ENCODE peak calls at places on chromosomes 6 and 20, in ten cellular contexts. L is RWPE1; B is cardiac septum; A is activated naive CD4-positive, alpha-beta T cell; R is GF-D8; D is pancreas; U is nucleus accumbens; P is A549; S is lower leg skin; X is MV-4-11. G is an unnamed sample.

GRCh38 chr6:148745926-148746325 is 904 bp upstream of the UST start:
- DNase-seq in L (no peak), B (no peak), A (no peak), R (no peak), D (no peak), U (no peak), P (no peak), S (no peak), X (no peak), G (peak)

GRCh38 chr20:57567471-57568079 is 6.7 kb downstream of the PCK1 start:
- DNase-seq in L (no peak), B (no peak), A (no peak), R (no peak), D (no peak), U (no peak), P (no peak), S (no peak), X (no peak), G (no peak)

GRCh38 chr6:150898390-150899170 is 33.1 kb downstream of the MTHFD1L start:
- DNase-seq in L (no peak), B (no peak), A (no peak), R (no peak), D (no peak), U (no peak), P (peak), S (no peak), X (peak), G (no peak)

GRCh38 chr6:119856136-119856535 is 506.6 kb upstream of the MAN1A1 start:
- DNase-seq in L (peak), B (no peak), A (no peak), R (no peak), D (no peak), U (no peak), P (no peak), S (no peak), X (peak), G (peak)

GRCh38 chr6:29424168-29424567 is 9.4 kb downstream of the OR12D1 start:
- DNase-seq in L (no peak), B (no peak), A (no peak), R (no peak), D (no peak), U (no peak), P (no peak), S (no peak), X (no peak), G (no peak)

GRCh38 chr6:109998159-109998785 is 20.2 kb downstream of the GPR6 start:
- DNase-seq in L (no peak), B (no peak), A (no peak), R (no peak), D (no peak), U (no peak), P (no peak), S (no peak), X (no peak), G (no peak)

GRCh38 chr6:122445274-122445673 is 26.3 kb downstream of the SERINC1 start:
- DNase-seq in L (no peak), B (no peak), A (no peak), R (no peak), D (no peak), U (no peak), P (no peak), S (no peak), X (no peak), G (no peak)

GRCh38 chr6:118353564-118353963 is 194.5 kb upstream of the PLN start:
- DNase-seq in L (no peak), B (no peak), A (no peak), R (no peak), D (no peak), U (no peak), P (no peak), S (no peak), X (no peak), G (no peak)

GRCh38 chr6:11875325-11876109 is 96.9 kb upstream of the ADTRP start:
- DNase-seq in L (no peak), B (no peak), A (no peak), R (no peak), D (no peak), U (no peak), P (no peak), S (no peak), X (no peak), G (no peak)

GRCh38 chr6:32627831-32628230 is 9.4 kb upstream of the HLA-DQA1 start:
- DNase-seq in L (peak), B (no peak), A (no peak), R (no peak), D (no peak), U (no peak), P (no peak), S (peak), X (peak), G (no peak)

GRCh38 chr20:17835941-17836861 is 132.4 kb downstream of the SNX5 start:
- DNase-seq in L (no peak), B (peak), A (no peak), R (no peak), D (peak), U (no peak), P (peak), S (peak), X (no peak), G (no peak)

GRCh38 chr6:168941036-168941435 is 312.6 kb downstream of the THBS2 start:
- DNase-seq in L (no peak), B (no peak), A (no peak), R (no peak), D (no peak), U (no peak), P (no peak), S (no peak), X (no peak), G (no peak)

GRCh38 chr6:106477790-106478189 is 117.3 kb downstream of the CRYBG1 start:
- DNase-seq in L (no peak), B (no peak), A (no peak), R (no peak), D (no peak), U (peak), P (no peak), S (no peak), X (peak), G (no peak)

GRCh38 chr6:144317736-144318135 is 32.6 kb downstream of the UTRN start:
- DNase-seq in L (no peak), B (no peak), A (no peak), R (no peak), D (no peak), U (no peak), P (no peak), S (no peak), X (no peak), G (no peak)

GRCh38 chr6:125859691-125860210 is 69.0 kb downstream of the NCOA7 start:
- DNase-seq in L (no peak), B (no peak), A (no peak), R (no peak), D (no peak), U (no peak), P (no peak), S (no peak), X (peak), G (no peak)

GRCh38 chr6:55963301-55963700 is 87.9 kb upstream of the BMP5 start:
- DNase-seq in L (no peak), B (no peak), A (no peak), R (no peak), D (no peak), U (no peak), P (no peak), S (no peak), X (no peak), G (no peak)

GRCh38 chr6:36430351-36430750 is 12.3 kb downstream of the PXT1 start:
- DNase-seq in L (no peak), B (no peak), A (no peak), R (no peak), D (no peak), U (no peak), P (no peak), S (no peak), X (no peak), G (no peak)

GRCh38 chr6:27133281-27134227 is 113.9 kb upstream of the PRSS16 start:
- DNase-seq in L (no peak), B (no peak), A (peak), R (peak), D (no peak), U (no peak), P (peak), S (peak), X (peak), G (peak)

GRCh38 chr6:43453831-43454230 is 1.5 kb downstream of the DLK2 start:
- DNase-seq in L (no peak), B (no peak), A (no peak), R (no peak), D (no peak), U (no peak), P (no peak), S (no peak), X (no peak), G (no peak)

GRCh38 chr20:57508831-57509230 is 16.1 kb downstream of the CTCFL start:
- DNase-seq in L (no peak), B (no peak), A (no peak), R (no peak), D (no peak), U (no peak), P (no peak), S (no peak), X (no peak), G (no peak)

GRCh38 chr20:61535956-61536355 is 283.9 kb downstream of the CDH4 start:
- DNase-seq in L (no peak), B (no peak), A (no peak), R (no peak), D (no peak), U (no peak), P (no peak), S (no peak), X (no peak), G (no peak)

GRCh38 chr6:27592481-27593199 is 119.7 kb upstream of the ZNF184 start:
- DNase-seq in L (no peak), B (no peak), A (no peak), R (no peak), D (no peak), U (no peak), P (peak), S (no peak), X (peak), G (peak)

GRCh38 chr20:51623255-51623654 is 80.7 kb upstream of the NFATC2 start:
- DNase-seq in L (no peak), B (no peak), A (no peak), R (no peak), D (no peak), U (no peak), P (no peak), S (no peak), X (no peak), G (no peak)

GRCh38 chr20:57594092-57594911 is 25.9 kb downstream of the ZBP1 start:
- DNase-seq in L (peak), B (no peak), A (peak), R (no peak), D (peak), U (no peak), P (peak), S (no peak), X (no peak), G (peak)

GRCh38 chr6:156760377-156760776 is 16.8 kb upstream of the ARID1B start:
- DNase-seq in L (no peak), B (no peak), A (no peak), R (no peak), D (no peak), U (no peak), P (no peak), S (no peak), X (no peak), G (no peak)

GRCh38 chr20:12287575-12287974 is 369.9 kb downstream of the BTBD3 start:
- DNase-seq in L (no peak), B (no peak), A (no peak), R (no peak), D (no peak), U (no peak), P (no peak), S (no peak), X (no peak), G (no peak)

GRCh38 chr20:37114012-37114411 is 18.2 kb upstream of the RBL1 start:
- DNase-seq in L (no peak), B (no peak), A (no peak), R (no peak), D (no peak), U (no peak), P (no peak), S (no peak), X (no peak), G (no peak)

GRCh38 chr6:39218868-39219567 is 10.3 kb downstream of the KCNK5 start:
- DNase-seq in L (no peak), B (no peak), A (no peak), R (peak), D (no peak), U (no peak), P (no peak), S (no peak), X (peak), G (no peak)

G was measured in SW480.